ENCODE peak calls at places on chromosome 3, in ten cellular contexts. T is GF-D8; O is AG09319; N is HTR-8/SVneo; Y is NCI-H1105; P is D341Med; A is GM20000; V is stimulated activated CD8-positive, alpha-beta memory T cell treated with anti-CD3 and anti-CD28 coated beads, Interleukin-15, amount 100 ng/mL, for 24 hours; X is GM12865; Q is GM23248. F is an unnamed sample.

GRCh38 chr3:45870099-45870498 is 16.2 kb upstream of the CCR9 start:
- DNase-seq in A (no peak), X (peak), P (no peak), N (no peak), Q (no peak), O (no peak), V (no peak), T (no peak), Y (no peak), F (no peak)

GRCh38 chr3:125123455-125123854 is 67.7 kb upstream of the HEG1 start:
- DNase-seq in Y (no peak), N (no peak), T (no peak), O (no peak), A (no peak), Q (peak), X (no peak), V (no peak), P (no peak), F (no peak)

GRCh38 chr3:98914210-98915080 is 12.9 kb upstream of the DCBLD2 start:
- DNase-seq in V (no peak), T (no peak), X (no peak), Y (no peak), Q (no peak), O (no peak), N (no peak), P (no peak), A (no peak), F (peak)

GRCh38 chr3:191330309-191330712 is at the start of gene UTS2B:
- DNase-seq in T (no peak), O (peak), A (no peak), P (no peak), N (peak), Y (no peak), Q (peak), X (peak), V (no peak), F (no peak)

GRCh38 chr3:25453521-25454410 is 25.7 kb downstream of the RARB start:
- DNase-seq in Y (no peak), T (no peak), Q (peak), V (no peak), A (no peak), X (no peak), P (no peak), N (no peak), O (peak), F (no peak)

GRCh38 chr3:15815696-15816095 is 17.9 kb upstream of the ANKRD28 start:
- DNase-seq in O (peak), Y (no peak), X (peak), V (no peak), N (peak), Q (peak), T (peak), P (no peak), A (peak), F (no peak)

GRCh38 chr3:178310833-178311380 is 225.3 kb upstream of the KCNMB2 start:
- DNase-seq in T (no peak), N (no peak), A (no peak), X (no peak), Q (no peak), P (no peak), O (no peak), V (no peak), Y (no peak), F (no peak)

GRCh38 chr3:147509444-147509843 is 100.3 kb downstream of the ZIC1 start:
- DNase-seq in A (no peak), Y (no peak), N (no peak), P (no peak), O (no peak), Q (no peak), X (no peak), V (no peak), T (no peak), F (no peak)

GRCh38 chr3:127690823-127691452 is 18.2 kb downstream of the ABTB1 start:
- DNase-seq in Q (peak), P (peak), A (no peak), O (no peak), X (peak), N (no peak), V (no peak), T (no peak), Y (peak), F (peak)

GRCh38 chr3:128932516-128933212 is 53.2 kb downstream of the ACAD9 start:
- DNase-seq in T (no peak), O (no peak), A (no peak), X (no peak), Y (no peak), V (no peak), N (no peak), P (no peak), Q (no peak), F (no peak)

GRCh38 chr3:124599779-124600693 is 130.2 kb upstream of the UMPS start:
- DNase-seq in Y (peak), A (no peak), V (no peak), Q (peak), O (no peak), P (no peak), X (no peak), T (no peak), N (no peak), F (no peak)

GRCh38 chr3:7682822-7683229 is 818.8 kb upstream of the LMCD1 start:
- DNase-seq in V (no peak), X (no peak), A (no peak), N (no peak), Q (peak), Y (no peak), O (no peak), P (no peak), T (peak), F (no peak)

GRCh38 chr3:15427981-15428380 is 583 bp downstream of the EAF1 start:
- DNase-seq in O (no peak), A (no peak), Y (no peak), N (no peak), T (no peak), V (no peak), Q (no peak), P (no peak), X (no peak), F (no peak)

GRCh38 chr3:48708481-48708889 is 8.5 kb downstream of the IP6K2 start:
- DNase-seq in N (no peak), O (no peak), T (no peak), X (no peak), V (no peak), Y (no peak), P (no peak), A (no peak), Q (peak), F (no peak)

GRCh38 chr3:6508410-6508759 is 352.5 kb upstream of the GRM7 start:
- DNase-seq in A (no peak), X (no peak), P (no peak), Q (no peak), O (no peak), N (no peak), T (no peak), V (no peak), Y (no peak), F (no peak)

GRCh38 chr3:128496602-128497304 is 3.8 kb upstream of the GATA2 start:
- DNase-seq in P (no peak), N (no peak), X (no peak), T (no peak), O (no peak), Q (peak), Y (no peak), A (no peak), V (no peak), F (no peak)

GRCh38 chr3:173690542-173690941 is 293.0 kb downstream of the NLGN1 start:
- DNase-seq in T (no peak), X (no peak), O (no peak), Y (no peak), A (no peak), Q (peak), N (no peak), P (no peak), V (no peak), F (peak)